ENCODE peak calls at places on chromosomes 12 and 14, in four cellular contexts. Z is AG04449, A is OCI-LY7, V is IMR-90. S is an unnamed sample.

GRCh38 chr12:109770104-109770860 is 56.7 kb downstream of the FAM222A start:
- DNase-seq in Z (no peak), A (no peak), V (no peak), S (peak)

GRCh38 chr14:34665785-34666425 is 36.0 kb upstream of the SNX6 start:
- DNase-seq in Z (peak), A (peak), V (peak), S (no peak)

GRCh38 chr12:106070147-106070546 is 68.6 kb downstream of the NUAK1 start:
- DNase-seq in Z (no peak), A (no peak), V (no peak), S (no peak)

GRCh38 chr12:101967506-101967905 is 90.1 kb downstream of the DRAM1 start:
- DNase-seq in Z (no peak), A (no peak), V (no peak), S (no peak)

GRCh38 chr12:66633676-66634075 is 45.2 kb downstream of the GRIP1 start:
- DNase-seq in Z (no peak), A (no peak), V (no peak), S (no peak)

GRCh38 chr14:56064513-56064912 is 53.7 kb upstream of the PELI2 start:
- DNase-seq in Z (no peak), A (no peak), V (no peak), S (no peak)

GRCh38 chr14:31291210-31291609 is 83.6 kb upstream of the HECTD1 start:
- DNase-seq in Z (no peak), A (no peak), V (no peak), S (no peak)

GRCh38 chr14:83478741-83479140 is 1945.1 kb upstream of the SEL1L start:
- DNase-seq in Z (no peak), A (no peak), V (peak), S (no peak)

GRCh38 chr14:70391493-70392391 is 25.1 kb downstream of the SYNJ2BP start:
- DNase-seq in Z (no peak), A (no peak), V (no peak), S (no peak)

GRCh38 chr14:92373336-92373735 is 50.4 kb downstream of the SLC24A4 start:
- DNase-seq in Z (no peak), A (no peak), V (no peak), S (no peak)

GRCh38 chr12:47825239-47825639 is 5.5 kb upstream of the HDAC7 start:
- DNase-seq in Z (no peak), A (no peak), V (no peak), S (no peak)

GRCh38 chr12:13777374-13777773 is 204.0 kb downstream of the GRIN2B start:
- DNase-seq in Z (no peak), A (no peak), V (no peak), S (no peak)

GRCh38 chr12:32102234-32102633 is 4.4 kb upstream of the BICD1 start:
- DNase-seq in Z (no peak), A (no peak), V (no peak), S (no peak)

GRCh38 chr12:124722871-124723270 is 140.8 kb downstream of the SCARB1 start:
- DNase-seq in Z (no peak), A (no peak), V (no peak), S (no peak)

GRCh38 chr14:55136868-55137785 is 8.1 kb downstream of the LGALS3 start:
- DNase-seq in Z (no peak), A (no peak), V (peak), S (no peak)

GRCh38 chr12:121579190-121579791 is 1.5 kb downstream of the KDM2B start:
- DNase-seq in Z (no peak), A (peak), V (no peak), S (no peak)

GRCh38 chr14:106841701-106842100 is 1315.3 kb downstream of the TMEM121 start:
- DNase-seq in Z (no peak), A (no peak), V (no peak), S (no peak)

GRCh38 chr12:100611031-100611430 is 37.5 kb downstream of the GAS2L3 start:
- DNase-seq in Z (no peak), A (no peak), V (peak), S (no peak)

GRCh38 chr12:57230381-57231155 is 1.1 kb downstream of the SHMT2 start:
- DNase-seq in Z (no peak), A (no peak), V (no peak), S (no peak)
- TF ChIP-seq CTCF in Z (no peak), A (no peak), V (no peak), S (no peak)

DNA sequence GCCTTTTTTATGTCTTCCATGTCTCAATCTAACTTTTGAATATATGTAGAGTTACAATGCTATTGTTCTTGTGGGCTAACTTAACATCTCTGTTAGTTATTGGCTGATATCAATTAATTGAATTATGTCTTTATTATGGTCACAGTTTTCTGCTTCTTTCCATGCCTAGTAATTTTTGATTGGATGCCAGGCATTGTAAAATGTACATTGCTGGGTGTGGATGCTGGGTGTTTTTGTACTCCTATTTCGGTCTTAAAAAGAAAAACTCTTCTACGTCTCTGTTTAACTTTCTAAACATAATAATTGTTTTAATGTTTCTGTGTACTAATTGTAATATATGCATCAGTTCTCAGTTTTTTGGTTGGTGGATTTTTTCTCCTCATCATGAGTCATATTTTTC is 296.1 kb upstream of the PRICKLE1 start:
- DNase-seq in Z (no peak), A (no peak), V (no peak), S (no peak)
- TF ChIP-seq CTCF in Z (no peak), A (no peak), V (no peak), S (no peak)

DNA sequence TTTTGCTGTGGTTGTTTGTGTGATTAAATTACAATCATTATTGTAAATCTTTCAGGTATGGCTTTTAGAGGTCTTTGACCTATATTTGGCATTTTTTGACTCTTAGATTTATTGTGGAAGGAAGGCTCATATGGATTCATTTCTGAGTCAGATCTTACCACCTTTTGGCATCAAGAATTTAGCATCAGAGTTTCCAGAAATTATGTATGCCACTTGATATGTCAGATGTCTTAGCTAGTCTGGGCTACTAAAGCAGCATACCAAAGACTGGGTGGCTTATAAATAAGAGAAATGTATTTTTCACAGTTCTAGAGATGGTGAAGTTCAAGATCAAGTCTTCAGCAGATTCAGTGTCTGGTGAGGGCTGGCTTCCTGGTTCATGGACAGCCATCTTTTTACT is 129.5 kb upstream of the PZP start:
- DNase-seq in Z (no peak), A (no peak), V (no peak), S (no peak)
- TF ChIP-seq CTCF in Z (no peak), A (no peak), V (no peak), S (no peak)

GRCh38 chr14:33184587-33184986 is 245.9 kb downstream of the NPAS3 start:
- DNase-seq in Z (no peak), A (no peak), V (no peak), S (no peak)
- TF ChIP-seq CTCF in Z (no peak), A (peak), V (no peak), S (peak)

DNA sequence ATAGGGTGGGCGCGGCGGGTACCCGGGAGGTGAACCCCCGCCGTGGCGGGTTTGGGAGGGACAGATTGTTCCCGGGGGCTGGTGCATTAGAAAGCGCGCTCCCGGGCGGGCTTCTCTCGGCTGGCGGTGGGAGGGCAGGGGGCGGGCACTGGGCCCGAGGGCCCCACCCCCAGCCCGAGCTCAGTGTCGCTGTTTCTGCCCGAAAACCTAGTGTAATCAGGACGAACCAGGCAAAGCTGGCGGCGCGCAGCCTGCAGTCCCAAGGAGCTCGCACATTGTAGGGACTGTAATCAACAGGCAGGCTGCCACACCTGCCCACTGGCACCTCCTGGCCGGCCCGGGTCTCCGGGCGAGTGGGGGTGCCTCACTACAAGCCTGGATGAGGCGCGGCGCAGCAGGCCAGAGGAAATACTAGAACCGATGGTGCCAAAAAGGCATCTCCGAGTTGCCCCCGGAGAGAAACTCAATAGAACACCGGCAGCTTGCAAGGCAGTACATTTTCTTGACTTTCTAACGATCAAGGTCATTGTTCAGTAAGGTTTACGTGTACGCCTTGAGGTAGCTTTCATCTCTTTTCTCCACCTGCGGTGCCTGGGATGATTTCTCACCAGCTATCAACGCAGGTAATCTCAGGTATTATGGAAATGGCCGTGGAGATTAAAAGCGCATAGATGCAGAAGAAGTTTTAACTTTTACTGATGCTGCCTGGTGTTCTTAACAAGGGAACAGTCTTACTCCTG is 845 bp upstream of the SPTB start:
- DNase-seq in Z (no peak), A (no peak), V (no peak), S (peak)
- TF ChIP-seq CTCF in Z (no peak), A (no peak), V (no peak), S (peak)

DNA sequence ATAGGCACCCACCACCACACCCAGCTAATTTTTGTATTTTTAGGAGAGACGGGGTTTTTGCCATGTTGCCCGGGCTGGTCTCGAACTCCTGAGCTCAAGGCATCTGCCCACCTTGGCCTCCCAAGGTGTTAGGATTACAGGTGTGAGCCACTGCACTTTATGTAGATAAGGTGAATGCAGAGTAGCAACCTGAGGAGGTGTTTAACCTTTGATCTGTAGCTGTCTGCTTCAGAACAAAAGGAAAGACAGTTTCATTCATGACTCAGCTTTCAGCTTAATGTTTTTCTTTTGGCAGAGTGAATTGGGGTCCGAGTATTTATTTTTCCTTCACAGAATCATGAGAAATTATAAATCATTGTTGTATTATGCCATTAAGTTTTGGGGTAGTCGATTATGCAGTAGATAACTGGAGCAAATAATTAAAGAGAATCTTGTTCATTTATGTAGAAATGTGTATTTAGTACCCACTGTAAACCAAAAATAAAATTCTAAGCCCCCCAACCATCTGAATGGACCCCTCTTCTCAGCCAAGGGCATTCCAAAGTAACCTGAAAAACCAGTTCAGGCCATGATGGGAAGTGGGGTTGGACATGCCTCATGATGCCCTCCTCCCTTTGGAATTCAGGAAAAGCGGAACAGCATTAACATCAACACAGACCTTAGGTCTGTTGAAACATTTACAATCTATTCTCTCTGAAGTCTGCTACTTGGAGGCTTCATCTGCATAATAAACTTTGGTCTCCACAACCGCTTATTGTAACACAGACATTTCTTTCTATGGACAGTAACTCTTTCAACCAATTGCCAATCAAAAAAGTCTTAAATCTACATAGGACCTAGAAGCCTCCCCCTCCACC is 10.7 kb upstream of the STX2 start:
- DNase-seq in Z (no peak), A (no peak), V (no peak), S (no peak)
- TF ChIP-seq CTCF in Z (no peak), A (no peak), V (no peak), S (no peak)